ENCODE peak calls at places on chromosomes 3 and 15, in six cellular contexts. Z is K562, M is HepG2, G is SK-N-SH, Q is H1, B is GM12878. P is an unnamed sample.

GRCh38 chr3:182644800-182645433 is 148.4 kb upstream of the ATP11B start:
- DNase-seq in Q (no peak), B (no peak), G (no peak), Z (no peak), M (no peak), P (no peak)

GRCh38 chr15:85707519-85708338 is 87.0 kb downstream of the KLHL25 start:
- DNase-seq in M (peak), Q (no peak), Z (no peak), B (no peak), G (peak), P (no peak)

GRCh38 chr15:93362203-93362602 is 273.2 kb upstream of the RGMA start:
- DNase-seq in G (no peak), Z (no peak), Q (no peak), M (no peak), B (no peak), P (no peak)

GRCh38 chr15:52710050-52710709 is 31.0 kb upstream of the ATOSA start:
- DNase-seq in Z (no peak), B (peak), Q (no peak), M (no peak), G (no peak), P (no peak)

GRCh38 chr3:25971736-25972135 is 181.8 kb downstream of the OXSM start:
- DNase-seq in B (no peak), M (no peak), Z (no peak), G (no peak), Q (no peak), P (no peak)

GRCh38 chr15:92166751-92167412 is 226.8 kb upstream of the ST8SIA2 start:
- DNase-seq in Q (no peak), Z (no peak), B (no peak), M (no peak), G (peak), P (no peak)

GRCh38 chr3:124363451-124363850 is 366.8 kb upstream of the UMPS start:
- DNase-seq in M (no peak), G (no peak), Q (no peak), B (no peak), Z (no peak), P (no peak)

GRCh38 chr3:66010348-66011097 is 28.2 kb downstream of the MAGI1 start:
- DNase-seq in Z (no peak), B (no peak), Q (peak), M (peak), G (no peak), P (no peak)

GRCh38 chr3:11001020-11001657 is 8.6 kb downstream of the SLC6A1 start:
- DNase-seq in Q (no peak), Z (peak), M (peak), B (no peak), G (peak), P (no peak)

GRCh38 chr3:48285132-48285531 is 44.2 kb downstream of the ZNF589 start:
- DNase-seq in Z (no peak), M (no peak), G (no peak), B (no peak), Q (no peak), P (no peak)

GRCh38 chr3:14803101-14803980 is 15.4 kb upstream of the FGD5 start:
- DNase-seq in Q (no peak), B (no peak), Z (peak), G (peak), M (peak), P (no peak)

GRCh38 chr3:71380096-71380495 is 203.4 kb downstream of the FOXP1 start:
- DNase-seq in B (no peak), Q (no peak), Z (peak), M (peak), G (peak), P (no peak)

GRCh38 chr3:174218011-174218410 is 641.1 kb upstream of the NAALADL2 start:
- DNase-seq in G (no peak), M (no peak), B (no peak), Z (no peak), Q (no peak), P (no peak)

GRCh38 chr3:157104928-157105652 is 54.9 kb downstream of the CCNL1 start:
- DNase-seq in M (no peak), Z (peak), B (no peak), Q (no peak), G (no peak), P (no peak)

GRCh38 chr3:153443961-153444360 is 281.9 kb downstream of the RAP2B start:
- DNase-seq in B (no peak), M (peak), G (peak), Z (peak), Q (no peak), P (no peak)

GRCh38 chr3:53616330-53616729 is 121.9 kb downstream of the CACNA1D start:
- DNase-seq in Q (no peak), B (no peak), G (no peak), M (no peak), Z (no peak), P (no peak)

GRCh38 chr3:69009559-69010410 is 3.7 kb downstream of the EOGT start:
- DNase-seq in G (no peak), Z (no peak), Q (peak), M (no peak), B (no peak), P (no peak)

GRCh38 chr15:70415330-70415884 is 317.7 kb upstream of the TLE3 start:
- DNase-seq in M (no peak), Q (no peak), B (no peak), G (no peak), Z (no peak), P (no peak)

GRCh38 chr3:101038880-101039279 is 45.7 kb upstream of the ABI3BP start:
- DNase-seq in Z (no peak), Q (no peak), M (no peak), B (no peak), G (no peak), P (no peak)

GRCh38 chr15:79099692-79100091 is 9.1 kb upstream of the RASGRF1 start:
- DNase-seq in B (no peak), Z (no peak), Q (no peak), G (no peak), M (no peak), P (no peak)

GRCh38 chr3:102179321-102180290 is 255.2 kb upstream of the ZPLD1 start:
- DNase-seq in M (no peak), Z (no peak), B (peak), Q (no peak), G (no peak), P (no peak)

GRCh38 chr15:57591822-57592367 is at the start of gene MYZAP:
- DNase-seq in G (peak), M (no peak), B (no peak), Z (peak), Q (no peak), P (no peak)

GRCh38 chr3:163043074-163043473 is 1546.5 kb downstream of the OTOL1 start:
- DNase-seq in Q (no peak), Z (no peak), M (peak), B (no peak), G (no peak), P (no peak)

GRCh38 chr3:30611613-30612421 is 5.4 kb downstream of the TGFBR2 start:
- DNase-seq in Q (no peak), G (no peak), B (no peak), M (no peak), Z (no peak), P (no peak)

GRCh38 chr3:151425640-151426336 is 35.1 kb downstream of the IGSF10 start:
- DNase-seq in G (no peak), Z (peak), Q (no peak), M (no peak), B (no peak), P (no peak)

GRCh38 chr3:170961616-170962400 is 53.4 kb upstream of the EIF5A2 start:
- DNase-seq in M (peak), Q (no peak), B (no peak), Z (peak), G (peak), P (no peak)

GRCh38 chr3:27720899-27721716 is 1.0 kb downstream of the EOMES start:
- DNase-seq in Z (no peak), M (no peak), Q (no peak), B (no peak), G (peak), P (no peak)

GRCh38 chr3:124774305-124774673 is 44.0 kb downstream of the UMPS start:
- DNase-seq in G (no peak), M (no peak), B (no peak), Q (peak), Z (no peak), P (no peak)

GRCh38 chr3:147361671-147362420 is 44.5 kb downstream of the ZIC4 start:
- DNase-seq in M (peak), G (peak), B (no peak), Z (peak), Q (no peak), P (peak)

GRCh38 chr3:9037113-9037715 is 73.9 kb upstream of the RAD18 start:
- DNase-seq in Z (no peak), Q (no peak), G (peak), B (no peak), M (no peak), P (peak)

GRCh38 chr3:19471147-19471546 is 322.8 kb downstream of the KCNH8 start:
- DNase-seq in M (no peak), B (no peak), G (no peak), Z (no peak), Q (no peak), P (no peak)

GRCh38 chr15:78177447-78177873 is 28.3 kb downstream of the IDH3A start:
- DNase-seq in Z (peak), G (peak), M (peak), Q (peak), B (no peak), P (peak)

GRCh38 chr3:197542741-197543454 is 12.9 kb downstream of the BDH1 start:
- DNase-seq in Z (no peak), M (no peak), G (no peak), Q (no peak), B (no peak), P (peak)

GRCh38 chr3:181723568-181724431 is 12.1 kb downstream of the SOX2 start:
- DNase-seq in Z (no peak), M (no peak), Q (no peak), G (no peak), B (no peak), P (no peak)

GRCh38 chr3:9649791-9650521 is 651 bp downstream of the MTMR14 start:
- DNase-seq in Z (peak), B (peak), M (no peak), G (peak), Q (no peak), P (peak)

GRCh38 chr3:4492240-4493007 is 724 bp upstream of the ITPR1 start:
- DNase-seq in M (peak), Z (peak), B (no peak), G (peak), Q (peak), P (peak)

GRCh38 chr15:51401872-51402517 is 60.5 kb downstream of the GLDN start:
- DNase-seq in B (no peak), Z (peak), M (peak), G (peak), Q (no peak), P (peak)

GRCh38 chr15:90948506-90948905 is 6.2 kb upstream of the RCCD1 start:
- DNase-seq in G (no peak), B (no peak), Q (no peak), Z (no peak), M (no peak), P (no peak)

GRCh38 chr15:101242999-101243336 is 8.9 kb downstream of the CHSY1 start:
- DNase-seq in B (no peak), M (no peak), Z (no peak), G (no peak), Q (no peak), P (no peak)
- H3K4me3 ChIP-seq in B (peak), M (no peak), Z (no peak), G (no peak), Q (no peak), P (no peak)

GRCh38 chr3:119911748-119912147 is 129.8 kb downstream of the NR1I2 start:
- DNase-seq in Z (no peak), M (no peak), G (no peak), B (peak), Q (no peak), P (no peak)
- TF ChIP-seq GABPA in Z (no peak), M (no peak), G (no peak), B (no peak), Q (no peak), P (no peak)

GRCh38 chr3:183959214-183959613 is 58.5 kb downstream of the ABCC5 start:
- DNase-seq in M (peak), G (no peak), B (no peak), Q (no peak), Z (no peak), P (no peak)
- H3K4me3 ChIP-seq in M (no peak), G (no peak), B (no peak), Q (no peak), Z (no peak), P (no peak)

DNA sequence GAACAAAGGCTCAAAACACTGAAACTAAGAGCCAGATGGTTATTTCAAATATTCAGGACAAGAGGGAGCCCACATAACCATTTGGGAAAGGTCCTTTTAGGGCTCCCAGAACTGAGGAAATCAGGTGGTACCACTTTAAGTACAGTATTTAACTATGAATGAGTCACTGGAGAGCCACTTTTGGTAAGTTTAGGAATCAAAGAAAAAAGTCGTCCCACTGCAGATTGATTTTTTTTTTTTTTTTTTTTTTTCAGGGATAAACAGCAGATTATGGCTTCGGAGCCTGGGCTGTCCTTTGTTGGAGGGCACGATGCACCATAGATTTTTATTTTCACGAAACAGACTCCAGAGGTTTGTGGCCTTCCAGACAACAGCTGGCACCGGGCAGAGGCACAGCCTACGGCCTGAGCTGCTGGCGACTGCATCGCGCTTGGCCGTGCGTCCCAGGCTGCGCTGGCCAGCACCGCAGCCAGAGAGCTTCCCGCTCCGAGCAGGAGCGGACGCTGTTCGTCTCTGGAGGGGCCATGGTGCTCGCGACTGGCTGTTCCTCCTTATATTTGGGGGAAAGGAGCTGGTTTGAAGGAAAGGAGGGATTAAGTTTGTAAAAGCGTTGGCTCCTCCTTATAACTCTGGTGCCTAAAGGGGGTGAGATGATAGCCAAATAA is 152.8 kb upstream of the GOLIM4 start:
- DNase-seq in B (no peak), Z (no peak), M (no peak), Q (no peak), G (peak), P (no peak)
- TF ChIP-seq GABPA in B (no peak), Z (no peak), M (no peak), Q (no peak), G (no peak), P (no peak)

GRCh38 chr15:67836134-67836455 is 3.8 kb downstream of the RNU6-1 start:
- DNase-seq in Z (no peak), G (no peak), Q (no peak), B (no peak), M (no peak), P (no peak)

GRCh38 chr15:67835349-67836133 is 4.3 kb downstream of the RNU6-1 start:
- DNase-seq in M (no peak), Z (no peak), G (no peak), Q (no peak), B (no peak), P (no peak)

GRCh38 chr15:67833504-67834248 is 6.2 kb downstream of the RNU6-1 start:
- DNase-seq in B (no peak), Q (no peak), G (peak), M (peak), Z (peak), P (peak)

GRCh38 chr15:67834249-67834592 is 5.6 kb downstream of the RNU6-1 start:
- DNase-seq in Q (no peak), Z (no peak), M (no peak), G (no peak), B (no peak), P (no peak)

GRCh38 chr15:67834593-67835348 is 5.1 kb downstream of the RNU6-1 start:
- DNase-seq in B (no peak), Q (no peak), M (no peak), Z (no peak), G (no peak), P (no peak)
- H3K4me3 ChIP-seq in B (peak), Q (peak), M (peak), Z (no peak), G (no peak), P (no peak)